ENCODE peak calls at places on chromosomes 5 and 9, in four cellular contexts. B is activated CD4-positive, CD25-positive, alpha-beta regulatory T cell; Y is DMS153; R is foreskin fibroblast. Z is an unnamed sample.

GRCh38 chr5:150061538-150061995 is 24.8 kb downstream of the CSF1R start:
- DNase-seq in R (no peak), B (no peak), Y (no peak), Z (no peak)

GRCh38 chr5:135429326-135429725 is 17.8 kb downstream of the DCANP1 start:
- DNase-seq in R (peak; percentile 71), Y (no peak), B (no peak), Z (peak; percentile 29)

GRCh38 chr9:127195976-127196825 is 68.4 kb upstream of the GARNL3 start:
- DNase-seq in Y (no peak), B (no peak), R (no peak), Z (no peak)

GRCh38 chr5:109468737-109469420 is 59.1 kb upstream of the PJA2 start:
- DNase-seq in B (peak; percentile 42), Y (peak; percentile 82), R (peak; percentile 97), Z (peak; percentile 89)

GRCh38 chr5:159022178-159022556 is 77.5 kb downstream of the EBF1 start:
- DNase-seq in B (no peak), Y (no peak), R (peak; percentile 96), Z (peak; percentile 69)

GRCh38 chr9:105359899-105360298 is 87.9 kb upstream of the FSD1L start:
- DNase-seq in B (no peak), Y (no peak), R (peak; percentile 36), Z (no peak)

GRCh38 chr9:108543251-108543768 is 312.5 kb downstream of the ACTL7B start:
- DNase-seq in R (peak; percentile 75), B (no peak), Y (no peak), Z (no peak)

GRCh38 chr9:100355561-100355960 is 2.8 kb upstream of the TEX10 start:
- DNase-seq in R (no peak), Y (peak; percentile 35), B (no peak), Z (no peak)

GRCh38 chr5:98630621-98631020 is 142.8 kb upstream of the RGMB start:
- DNase-seq in R (peak; percentile 25), Y (no peak), B (no peak), Z (no peak)

GRCh38 chr9:137110911-137111787 is 3.4 kb downstream of the DPP7 start:
- DNase-seq in R (no peak), B (no peak), Y (no peak), Z (no peak)

GRCh38 chr5:173629628-173630027 is 13.2 kb upstream of the BOD1 start:
- DNase-seq in R (no peak), B (no peak), Y (no peak), Z (no peak)

GRCh38 chr5:141508808-141509611 is 20.1 kb downstream of the PCDHGC5 start:
- DNase-seq in R (peak; percentile 98), B (no peak), Y (no peak), Z (peak; percentile 88)

GRCh38 chr9:124320062-124320973 is 62.6 kb downstream of the NEK6 start:
- DNase-seq in B (no peak), Y (peak; percentile 35), R (peak; percentile 84), Z (peak; percentile 44)

GRCh38 chr5:77010281-77010680 is 19.9 kb upstream of the AGGF1 start:
- DNase-seq in R (no peak), B (no peak), Y (no peak), Z (no peak)

GRCh38 chr5:128084228-128085167 is 932 bp downstream of the SLC12A2 start:
- DNase-seq in Y (no peak), B (peak; percentile 20), R (peak; percentile 51), Z (no peak)

GRCh38 chr9:130539473-130540223 is 39.7 kb upstream of the FUBP3 start:
- DNase-seq in Y (no peak), R (peak; percentile 84), B (no peak), Z (peak; percentile 83)

GRCh38 chr9:106587021-106587420 is 275.9 kb upstream of the ZNF462 start:
- DNase-seq in B (no peak), Y (no peak), R (no peak), Z (no peak)

GRCh38 chr5:169127431-169127830 is 173.5 kb downstream of the SLIT3 start:
- DNase-seq in R (no peak), B (no peak), Y (no peak), Z (no peak)

GRCh38 chr9:98912450-98912849 is 31.3 kb upstream of the COL15A1 start:
- DNase-seq in R (no peak), Y (no peak), B (no peak), Z (no peak)

GRCh38 chr5:112628219-112628618 is 109.5 kb upstream of the APC start:
- DNase-seq in B (no peak), R (peak; percentile 4), Y (peak; percentile 1), Z (no peak)

GRCh38 chr5:157459715-157460599 is at the start of gene NIPAL4:
- DNase-seq in B (no peak), Y (no peak), R (peak; percentile 29), Z (no peak)

GRCh38 chr9:3909966-3910650 is 384.3 kb upstream of the RFX3 start:
- DNase-seq in R (no peak), B (no peak), Y (no peak), Z (no peak)

Z was measured in fibroblast of the conjunctiva.